ENCODE peak calls at places on chromosomes 1 and 21, in nine cellular contexts. D, T, I, B, M, E, Q, U and N are unnamed samples.

GRCh38 chr21:32812035-32812434 is 40.5 kb upstream of the PAXBP1 start:
- DNase-seq in D (no peak), T (no peak), I (no peak), B (no peak), M (no peak), E (no peak), Q (no peak), U (no peak), N (no peak)

GRCh38 chr1:204461331-204462228 is 33.0 kb downstream of the PIK3C2B start:
- DNase-seq in D (no peak), T (peak), I (no peak), B (no peak), M (no peak), E (no peak), Q (no peak), U (no peak), N (no peak)

GRCh38 chr1:184716158-184716557 is 38.5 kb downstream of the EDEM3 start:
- DNase-seq in D (no peak), T (peak), I (no peak), B (no peak), M (no peak), E (no peak), Q (no peak), U (no peak), N (no peak)

GRCh38 chr1:16205891-16206546 is 6.4 kb downstream of the ARHGEF19 start:
- DNase-seq in D (no peak), T (no peak), I (no peak), B (no peak), M (no peak), E (no peak), Q (no peak), U (no peak), N (no peak)

GRCh38 chr1:203323587-203323986 is 18.3 kb downstream of the BTG2 start:
- DNase-seq in D (no peak), T (peak), I (no peak), B (no peak), M (no peak), E (no peak), Q (no peak), U (no peak), N (no peak)

GRCh38 chr1:121413817-121414216 is 229.0 kb downstream of the SRGAP2C start:
- DNase-seq in D (no peak), T (no peak), I (no peak), B (no peak), M (no peak), E (no peak), Q (no peak), U (no peak), N (no peak)

GRCh38 chr1:179105393-179105792 is 23.5 kb downstream of the TOR3A start:
- DNase-seq in D (no peak), T (no peak), I (no peak), B (peak), M (no peak), E (no peak), Q (peak), U (no peak), N (no peak)

GRCh38 chr1:18668750-18669404 is 38.2 kb downstream of the PAX7 start:
- DNase-seq in D (no peak), T (no peak), I (no peak), B (no peak), M (no peak), E (no peak), Q (no peak), U (no peak), N (no peak)